ENCODE peak calls at places on chromosome 6, in eight cellular contexts. E is heart right ventricle, J is neural progenitor cell, K is astrocyte, I is astrocyte of the cerebellum, C is coronary artery, Z is GM12878, Y is breast epithelium. L is an unnamed sample.

GRCh38 chr6:45619211-45619760 is 241.6 kb upstream of the SUPT3H start:
- DNase-seq in E (no peak), J (no peak), K (peak; percentile 59), I (no peak), C (no peak), Z (no peak), Y (no peak), L (no peak)

GRCh38 chr6:157896931-157897330 is 73.9 kb downstream of the SNX9 start:
- DNase-seq in E (no peak), J (no peak), K (no peak), I (no peak), C (no peak), Z (no peak), Y (no peak), L (no peak)

GRCh38 chr6:74936886-74937285 is 269.0 kb downstream of the COL12A1 start:
- DNase-seq in E (no peak), J (no peak), K (peak; percentile 80), I (no peak), C (no peak), Z (no peak), Y (no peak), L (no peak)

GRCh38 chr6:2209226-2209809 is 36.1 kb downstream of the GMDS start:
- DNase-seq in E (peak; percentile 20), J (peak; percentile 70), K (no peak), I (no peak), C (no peak), Z (peak; percentile 15), Y (peak; percentile 28), L (peak; percentile 82)

GRCh38 chr6:151330130-151330715 is 61.1 kb downstream of the ZBTB2 start:
- DNase-seq in E (no peak), J (no peak), K (peak; percentile 69), I (peak; percentile 35), C (no peak), Z (no peak), Y (no peak), L (no peak)

GRCh38 chr6:108733706-108734105 is 114.5 kb upstream of the ARMC2 start:
- DNase-seq in E (no peak), J (no peak), K (no peak), I (no peak), C (peak; percentile 11), Z (no peak), Y (no peak), L (no peak)

GRCh38 chr6:35238843-35239289 is 20.7 kb upstream of the ZNF76 start:
- DNase-seq in E (peak; percentile 87), J (no peak), K (no peak), I (no peak), C (no peak), Z (no peak), Y (no peak), L (no peak)

GRCh38 chr6:134741193-134741521 is 208.7 kb downstream of the ALDH8A1 start:
- DNase-seq in E (no peak), J (peak; percentile 32), K (no peak), I (no peak), C (no peak), Z (no peak), Y (no peak), L (peak; percentile 3)

GRCh38 chr6:90184334-90185298 is 112.0 kb downstream of the BACH2 start:
- DNase-seq in E (no peak), J (no peak), K (peak; percentile 77), I (peak; percentile 37), C (no peak), Z (no peak), Y (no peak), L (no peak)

GRCh38 chr6:31473244-31473643 is 24.7 kb upstream of the MICB start:
- DNase-seq in E (no peak), J (no peak), K (no peak), I (no peak), C (no peak), Z (no peak), Y (no peak), L (no peak)

GRCh38 chr6:134424131-134424794 is 106.4 kb upstream of the SGK1 start:
- DNase-seq in E (no peak), J (no peak), K (no peak), I (no peak), C (no peak), Z (no peak), Y (no peak), L (no peak)

GRCh38 chr6:76881414-76881813 is 581.9 kb downstream of the HTR1B start:
- DNase-seq in E (no peak), J (no peak), K (no peak), I (no peak), C (no peak), Z (no peak), Y (no peak), L (no peak)

GRCh38 chr6:129030231-129030630 is 147.3 kb downstream of the LAMA2 start:
- DNase-seq in E (no peak), J (no peak), K (no peak), I (no peak), C (no peak), Z (no peak), Y (no peak), L (no peak)

GRCh38 chr6:57310817-57311157 is 6.6 kb upstream of the PRIM2 start:
- DNase-seq in E (no peak), J (no peak), K (no peak), I (no peak), C (no peak), Z (no peak), Y (no peak), L (no peak)

GRCh38 chr6:30463651-30464618 is 25.4 kb upstream of the HLA-E start:
- DNase-seq in E (no peak), J (no peak), K (peak; percentile 42), I (no peak), C (peak; percentile 70), Z (peak; percentile 15), Y (no peak), L (peak; percentile 62)

GRCh38 chr6:105402090-105402980 is 547 bp downstream of the PREP start:
- DNase-seq in E (peak; percentile 23), J (peak; percentile 21), K (peak; percentile 38), I (no peak), C (no peak), Z (no peak), Y (peak; percentile 24), L (peak; percentile 65)

GRCh38 chr6:16759646-16760535 is 1.4 kb downstream of the ATXN1 start:
- DNase-seq in E (peak; percentile 93), J (peak; percentile 84), K (peak; percentile 81), I (no peak), C (peak; percentile 95), Z (no peak), Y (peak; percentile 89), L (peak; percentile 87)
- H3K4me3 ChIP-seq in E (peak overlapping the region; percentile 67), J (peak overlapping the region; percentile 80), K (peak overlapping the region; percentile 84), I (peak overlapping the region; percentile 90), C (peak overlapping the region; percentile 100), Z (peak overlapping the region; percentile 93), Y (peak overlapping the region; percentile 93), L (peak overlapping the region; percentile 79)

DNA sequence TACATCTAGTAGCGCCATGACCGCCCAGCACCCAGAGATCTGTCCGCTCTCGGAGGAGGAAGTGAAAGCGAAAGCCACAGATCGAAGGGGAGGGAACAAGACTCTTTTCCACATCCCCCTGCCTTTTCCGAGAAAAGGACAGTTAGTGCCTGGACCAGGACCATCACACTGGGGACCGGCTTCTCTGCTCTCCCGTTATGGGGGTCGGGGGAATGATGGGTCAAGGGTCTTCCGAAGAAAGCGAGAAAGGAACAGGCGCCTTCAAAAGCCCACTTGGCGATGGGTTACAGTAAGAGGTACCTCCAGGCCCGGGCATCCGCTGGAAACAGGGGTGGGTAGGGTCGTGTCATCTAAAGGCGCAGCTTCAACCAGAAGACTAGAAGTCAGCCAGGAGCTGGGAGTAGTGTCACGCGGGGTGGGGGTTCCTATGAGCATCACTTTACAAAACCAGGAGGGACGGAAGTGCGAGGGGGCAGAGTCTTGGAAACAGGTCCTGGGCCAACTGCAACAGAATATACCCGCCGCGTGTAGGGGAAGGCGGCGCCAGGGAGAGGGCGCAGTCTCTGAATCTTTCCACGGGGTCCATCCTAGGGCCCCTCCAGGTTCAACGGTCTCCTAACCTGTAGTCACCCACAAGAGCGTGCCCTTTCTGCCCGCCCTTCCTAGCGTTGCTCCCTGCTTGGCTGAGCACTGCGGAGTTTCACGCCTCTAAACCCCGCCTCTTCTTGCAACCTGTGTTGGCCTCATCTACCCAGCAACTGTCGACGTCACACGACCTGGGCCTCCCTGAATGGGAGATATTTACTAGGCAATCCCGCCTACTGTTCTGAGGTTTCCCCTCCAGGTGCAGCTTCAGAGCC is at the start of gene PSMB8:
- DNase-seq in E (peak; percentile 97), J (peak; percentile 96), K (peak; percentile 84), I (peak; percentile 81), C (peak; percentile 97), Z (peak; percentile 98), Y (peak; percentile 98), L (peak; percentile 98)
- TF ChIP-seq CTCF in E (peak; percentile 55), J (no peak), K (no peak), I (peak; percentile 35), C (peak; percentile 14), Z (no peak), Y (peak; percentile 11), L (no peak)

GRCh38 chr6:83215131-83216047 is 22.2 kb downstream of the RWDD2A start:
- DNase-seq in E (peak; percentile 71), J (peak; percentile 74), K (peak; percentile 80), I (peak; percentile 63), C (peak; percentile 75), Z (peak; percentile 40), Y (peak; percentile 38), L (peak; percentile 80)
- H3K4me3 ChIP-seq in E (no peak overlapping the region), J (no peak overlapping the region), K (no peak overlapping the region), I (no peak overlapping the region), C (no peak overlapping the region), Z (no peak overlapping the region), Y (no peak overlapping the region), L (no peak overlapping the region)

GRCh38 chr6:122869437-122870024 is 80.5 kb downstream of the SMPDL3A start:
- DNase-seq in E (peak; percentile 9), J (peak; percentile 69), K (peak; percentile 23), I (peak; percentile 36), C (no peak), Z (no peak), Y (no peak), L (peak; percentile 50)
- TF ChIP-seq CTCF in E (peak; percentile 63), J (peak; percentile 75), K (peak; percentile 60), I (peak; percentile 76), C (peak; percentile 16), Z (peak; percentile 62), Y (no peak), L (peak; percentile 53)

L was measured in GM12865.